ENCODE peak calls at places on chromosomes 16 and 17, in five cellular contexts. J, M, V, I and Z are unnamed samples.

GRCh38 chr17:17824780-17825614 is 11.8 kb downstream of the SREBF1 start:
- DNase-seq in J (no peak), M (peak), V (no peak), I (no peak), Z (no peak)

GRCh38 chr16:87412371-87412995 is 20.3 kb downstream of the MAP1LC3B start:
- DNase-seq in J (no peak), M (no peak), V (no peak), I (no peak), Z (no peak)

GRCh38 chr17:77664097-77664729 is 294.3 kb upstream of the TNRC6C start:
- DNase-seq in J (no peak), M (no peak), V (no peak), I (no peak), Z (no peak)

GRCh38 chr16:2614761-2615191 is 67.5 kb upstream of the KCTD5 start:
- DNase-seq in J (no peak), M (no peak), V (no peak), I (no peak), Z (no peak)

GRCh38 chr16:66515543-66516171 is 34.3 kb downstream of the TK2 start:
- DNase-seq in J (peak), M (peak), V (peak), I (no peak), Z (peak)

GRCh38 chr16:68351991-68352431 is 41.2 kb downstream of the PRMT7 start:
- DNase-seq in J (no peak), M (no peak), V (no peak), I (no peak), Z (no peak)

GRCh38 chr16:58205276-58206036 is 7.5 kb upstream of the CSNK2A2 start:
- DNase-seq in J (no peak), M (no peak), V (peak), I (no peak), Z (no peak)

GRCh38 chr17:72387487-72387886 is 266.7 kb downstream of the SOX9 start:
- DNase-seq in J (no peak), M (peak), V (peak), I (no peak), Z (peak)

GRCh38 chr16:12141073-12141472 is 164.5 kb downstream of the SNX29 start:
- DNase-seq in J (no peak), M (no peak), V (no peak), I (no peak), Z (no peak)

GRCh38 chr17:21392257-21392656 is 16.1 kb downstream of the KCNJ12 start:
- DNase-seq in J (no peak), M (no peak), V (no peak), I (no peak), Z (no peak)

GRCh38 chr16:84308120-84308519 is 13.4 kb downstream of the WFDC1 start:
- DNase-seq in J (no peak), M (peak), V (peak), I (peak), Z (peak)

GRCh38 chr17:77264617-77265230 is 124.0 kb downstream of the SEC14L1 start:
- DNase-seq in J (no peak), M (no peak), V (no peak), I (no peak), Z (no peak)

GRCh38 chr17:33508215-33508614 is 215.1 kb upstream of the ASIC2 start:
- DNase-seq in J (no peak), M (no peak), V (no peak), I (no peak), Z (no peak)